ENCODE peak calls at places on chromosomes 12 and 14, in four cellular contexts. U, F, R and P are unnamed samples.

GRCh38 chr12:122880155-122880605 is 15.7 kb downstream of the VPS37B start:
- DNase-seq in U (no peak), F (no peak), R (no peak), P (no peak)

GRCh38 chr12:24955853-24956252 is 7.0 kb upstream of the BCAT1 start:
- DNase-seq in U (no peak), F (no peak), R (no peak), P (no peak)

GRCh38 chr12:70698345-70698744 is 61.1 kb upstream of the PTPRB start:
- DNase-seq in U (no peak), F (no peak), R (no peak), P (no peak)

GRCh38 chr12:4379410-4379809 is at the start of gene FGF23:
- DNase-seq in U (no peak), F (no peak), R (no peak), P (peak)

GRCh38 chr14:28542040-28542439 is 224.5 kb upstream of the FOXG1 start:
- DNase-seq in U (no peak), F (no peak), R (no peak), P (no peak)

GRCh38 chr14:103073367-103073875 is 10.6 kb upstream of the LBHD2 start:
- DNase-seq in U (no peak), F (no peak), R (no peak), P (no peak)

GRCh38 chr12:62537544-62537943 is 70.9 kb downstream of the MON2 start:
- DNase-seq in U (peak), F (no peak), R (no peak), P (peak)

GRCh38 chr14:69547701-69548348 is 26.8 kb downstream of the CCDC177 start:
- DNase-seq in U (peak), F (no peak), R (no peak), P (peak)

GRCh38 chr12:52232233-52232915 is 669 bp upstream of the KRT7 start:
- DNase-seq in U (no peak), F (no peak), R (no peak), P (no peak)

GRCh38 chr12:128798543-128799341 is 25.0 kb downstream of the SLC15A4 start:
- DNase-seq in U (no peak), F (no peak), R (no peak), P (no peak)

GRCh38 chr12:64951944-64952343 is 127.5 kb downstream of the TBC1D30 start:
- DNase-seq in U (no peak), F (no peak), R (no peak), P (no peak)

GRCh38 chr12:65532162-65532561 is 253.7 kb downstream of the MSRB3 start:
- DNase-seq in U (no peak), F (no peak), R (no peak), P (no peak)

GRCh38 chr12:12807970-12808702 is 5.0 kb upstream of the DDX47 start:
- DNase-seq in U (peak), F (no peak), R (peak), P (peak)

GRCh38 chr12:53221203-53222076 is 10.6 kb downstream of the RARG start:
- DNase-seq in U (peak), F (no peak), R (peak), P (peak)

GRCh38 chr12:124904306-124905098 is 9.9 kb downstream of the UBC start:
- DNase-seq in U (peak), F (no peak), R (no peak), P (no peak)

GRCh38 chr14:20690848-20691640 is 2.5 kb downstream of the ANG start:
- DNase-seq in U (peak), F (peak), R (peak), P (peak)

GRCh38 chr12:68423175-68423574 is 91.0 kb upstream of the MDM1 start:
- DNase-seq in U (no peak), F (no peak), R (no peak), P (no peak)

GRCh38 chr12:21828111-21828775 is 53.7 kb upstream of the KCNJ8 start:
- DNase-seq in U (no peak), F (no peak), R (no peak), P (no peak)

GRCh38 chr12:122081108-122081696 is 2.6 kb downstream of the MLXIP start:
- DNase-seq in U (no peak), F (no peak), R (peak), P (no peak)

GRCh38 chr14:71089974-71090373 is 182.7 kb downstream of the PCNX1 start:
- DNase-seq in U (no peak), F (no peak), R (no peak), P (no peak)

GRCh38 chr14:97888331-97888730 is 1091.1 kb downstream of the VRK1 start:
- DNase-seq in U (no peak), F (no peak), R (no peak), P (no peak)

GRCh38 chr14:50335389-50335788 is 23.3 kb downstream of the DMAC2L start:
- DNase-seq in U (peak), F (no peak), R (no peak), P (peak)

GRCh38 chr14:67856806-67857205 is 37.2 kb downstream of the RAD51B start:
- DNase-seq in U (no peak), F (no peak), R (no peak), P (no peak)

GRCh38 chr12:112433551-112433950 is 14.8 kb downstream of the PTPN11 start:
- DNase-seq in U (no peak), F (no peak), R (no peak), P (no peak)

GRCh38 chr14:104604461-104605449 is at the start of gene TMEM179:
- DNase-seq in U (peak), F (no peak), R (no peak), P (peak)

GRCh38 chr14:61542848-61543790 is 152.2 kb upstream of the HIF1A start:
- DNase-seq in U (no peak), F (no peak), R (no peak), P (no peak)

GRCh38 chr12:79375050-79375449 is 315.7 kb downstream of the PAWR start:
- DNase-seq in U (no peak), F (no peak), R (no peak), P (no peak)